ENCODE peak calls at places on chromosomes 1 and 21, in six cellular contexts. P, A, K, X, G and N are unnamed samples.

GRCh38 chr1:33292726-33293340 is 28.1 kb downstream of the A3GALT2 start:
- DNase-seq in K (no peak), A (no peak), X (no peak), G (no peak), P (no peak), N (no peak)

GRCh38 chr1:2411801-2412394 is 466 bp downstream of the PEX10 start:
- DNase-seq in A (no peak), X (no peak), K (no peak), G (no peak), P (no peak), N (no peak)

GRCh38 chr21:41254090-41254700 is 62.4 kb upstream of the FAM3B start:
- DNase-seq in P (peak; percentile 1), K (no peak), G (no peak), A (no peak), X (no peak), N (no peak)

GRCh38 chr1:98316286-98316685 is 345.2 kb upstream of the SNX7 start:
- DNase-seq in K (no peak), G (no peak), X (no peak), A (no peak), P (peak; percentile 43), N (no peak)

GRCh38 chr1:225527575-225527974 is 99.7 kb upstream of the LBR start:
- DNase-seq in K (no peak), X (no peak), G (no peak), A (no peak), P (no peak), N (no peak)

GRCh38 chr1:16173447-16174260 is 17.8 kb upstream of the EPHA2 start:
- DNase-seq in G (no peak), P (peak; percentile 66), A (no peak), X (peak; percentile 54), K (no peak), N (no peak)

GRCh38 chr1:225866061-225866844 is 15.9 kb downstream of the TMEM63A start:
- DNase-seq in P (peak; percentile 69), G (peak; percentile 78), A (peak; percentile 77), X (no peak), K (no peak), N (peak; percentile 73)

GRCh38 chr1:21754583-21754982 is 28.4 kb downstream of the USP48 start:
- DNase-seq in A (no peak), G (no peak), X (no peak), K (no peak), P (no peak), N (no peak)

GRCh38 chr1:32612189-32612881 is 38.0 kb downstream of the ZBTB8OS start:
- DNase-seq in P (peak; percentile 74), A (peak; percentile 48), X (peak; percentile 86), K (peak; percentile 83), G (peak; percentile 45), N (peak; percentile 79)

GRCh38 chr1:204464174-204464573 is 30.4 kb downstream of the PIK3C2B start:
- DNase-seq in A (no peak), G (no peak), K (no peak), P (no peak), X (no peak), N (no peak)

GRCh38 chr1:221543529-221544120 is 198.3 kb downstream of the DUSP10 start:
- DNase-seq in G (no peak), P (peak; percentile 77), A (no peak), K (no peak), X (no peak), N (no peak)

GRCh38 chr1:183506561-183506960 is 34.3 kb downstream of the SMG7 start:
- DNase-seq in G (no peak), A (no peak), P (no peak), K (no peak), X (no peak), N (no peak)

GRCh38 chr1:5769760-5770159 is 222.5 kb downstream of the NPHP4 start:
- DNase-seq in K (no peak), A (no peak), X (no peak), G (no peak), P (no peak), N (no peak)

GRCh38 chr1:172699111-172699510 is 40.2 kb downstream of the FASLG start:
- DNase-seq in A (peak; percentile 82), G (peak; percentile 83), X (no peak), K (no peak), P (peak; percentile 76), N (peak; percentile 72)

GRCh38 chr1:38029725-38030511 is 16.7 kb downstream of the POU3F1 start:
- DNase-seq in K (no peak), G (peak; percentile 57), A (peak; percentile 74), X (peak; percentile 70), P (peak; percentile 72), N (peak; percentile 86)

GRCh38 chr21:19245188-19245580 is 841.6 kb upstream of the TMPRSS15 start:
- DNase-seq in G (no peak), X (no peak), K (no peak), A (no peak), P (no peak), N (no peak)

GRCh38 chr1:10693497-10694273 is 102.8 kb downstream of the CASZ1 start:
- DNase-seq in A (peak; percentile 50), P (peak; percentile 9), G (peak; percentile 43), K (no peak), X (no peak), N (peak; percentile 66)

GRCh38 chr1:28139033-28139712 is 37.3 kb downstream of the PTAFR start:
- DNase-seq in G (no peak), X (no peak), A (no peak), P (peak; percentile 67), K (no peak), N (no peak)

GRCh38 chr1:223233019-223233409 is 90.0 kb upstream of the TLR5 start:
- DNase-seq in P (no peak), A (no peak), G (no peak), K (no peak), X (no peak), N (peak; percentile 42)

GRCh38 chr1:67897270-67897949 is 64.1 kb upstream of the GNG12 start:
- DNase-seq in A (no peak), P (peak; percentile 86), X (no peak), K (no peak), G (no peak), N (no peak)

GRCh38 chr1:101496109-101496508 is 259.3 kb downstream of the S1PR1 start:
- DNase-seq in A (no peak), K (no peak), X (no peak), G (no peak), P (no peak), N (no peak)

GRCh38 chr1:227111782-227112181 is 171.7 kb downstream of the COQ8A start:
- DNase-seq in X (no peak), K (no peak), G (no peak), A (no peak), P (no peak), N (no peak)

GRCh38 chr1:187928288-187928687 is 1099.5 kb downstream of the PLA2G4A start:
- DNase-seq in K (no peak), P (peak; percentile 73), G (no peak), X (no peak), A (no peak), N (no peak)

GRCh38 chr1:76023669-76024407 is 50.7 kb upstream of the ST6GALNAC3 start:
- DNase-seq in A (no peak), G (peak; percentile 24), X (no peak), K (no peak), P (peak; percentile 37), N (no peak)

GRCh38 chr1:111503585-111504060 is at the start of the genes ADORA3 and TMIGD3:
- DNase-seq in X (no peak), K (no peak), A (no peak), P (no peak), G (no peak), N (no peak)

GRCh38 chr1:60904079-60904852 is 178.1 kb upstream of the NFIA start:
- DNase-seq in G (no peak), X (no peak), A (no peak), P (no peak), K (no peak), N (no peak)

GRCh38 chr1:94746635-94747525 is 73.3 kb upstream of the SLC44A3 start:
- DNase-seq in X (no peak), G (no peak), P (peak; percentile 89), A (no peak), K (no peak), N (no peak)

GRCh38 chr1:198778049-198778448 is 139.2 kb downstream of the PTPRC start:
- DNase-seq in A (no peak), X (no peak), P (peak; percentile 66), G (no peak), K (no peak), N (no peak)

GRCh38 chr1:223142795-223143759 is at the start of gene TLR5:
- DNase-seq in A (peak; percentile 89), K (peak; percentile 80), P (peak; percentile 33), X (peak; percentile 86), G (peak; percentile 87), N (peak; percentile 96)

GRCh38 chr1:160520999-160521398 is 2.1 kb downstream of the SLAMF6 start:
- DNase-seq in K (no peak), G (no peak), P (no peak), A (no peak), X (no peak), N (no peak)

GRCh38 chr21:22476726-22477646 is 1478.8 kb downstream of the NCAM2 start:
- DNase-seq in P (no peak), X (no peak), K (no peak), G (no peak), A (no peak), N (no peak)

GRCh38 chr1:109732390-109732763 is 8.5 kb downstream of the GSTM3 start:
- DNase-seq in K (no peak), P (no peak), A (no peak), G (no peak), X (no peak), N (no peak)

GRCh38 chr1:231872461-231872910 is 245.9 kb downstream of the DISC1 start:
- DNase-seq in X (no peak), G (no peak), K (no peak), A (no peak), P (peak; percentile 45), N (no peak)

GRCh38 chr1:33388989-33389771 is 41.7 kb downstream of the PHC2 start:
- DNase-seq in G (no peak), A (no peak), X (no peak), P (peak; percentile 85), K (no peak), N (no peak)

GRCh38 chr1:201624741-201625646 is 86.1 kb downstream of the NAV1 start:
- DNase-seq in G (no peak), X (no peak), K (no peak), P (peak; percentile 98), A (no peak), N (no peak)

GRCh38 chr1:241696172-241696814 is 44.2 kb downstream of the WDR64 start:
- DNase-seq in X (no peak), A (no peak), P (no peak), G (no peak), K (no peak), N (no peak)

GRCh38 chr1:115330480-115331013 is 7.5 kb downstream of the NGF start:
- DNase-seq in P (peak; percentile 76), A (no peak), G (no peak), K (no peak), X (no peak), N (no peak)